ENCODE peak calls at places on chromosomes 12 and 14, in six cellular contexts. C is fibroblast of lung; V is AG09309; T is astrocyte; K is breast epithelium; G is CD8-positive, alpha-beta T cell. Z is an unnamed sample.
A peak's percentile ranks its signal among the peaks of the same experiment; 100 is the strongest.

GRCh38 chr14:61703342-61704129 is 8.2 kb downstream of the HIF1A start:
- DNase-seq in C (no peak), V (no peak), T (no peak), K (no peak), G (no peak), Z (no peak)

GRCh38 chr14:24297190-24297964 is 2.2 kb downstream of the DHRS1 start:
- DNase-seq in C (no peak), V (no peak), T (no peak), K (no peak), G (no peak), Z (no peak)

GRCh38 chr12:42631507-42631906 is 42.0 kb upstream of the PRICKLE1 start:
- DNase-seq in C (no peak), V (peak; percentile 14), T (no peak), K (no peak), G (no peak), Z (no peak)

GRCh38 chr12:2537868-2538541 is 256.8 kb upstream of the FKBP4 start:
- DNase-seq in C (no peak), V (no peak), T (no peak), K (no peak), G (no peak), Z (no peak)

GRCh38 chr14:100083706-100084105 is 18.5 kb downstream of the EVL start:
- DNase-seq in C (peak; percentile 20), V (peak; percentile 73), T (no peak), K (no peak), G (no peak), Z (peak; percentile 84)

GRCh38 chr12:53192531-53193021 is 11.9 kb upstream of the CSAD start:
- DNase-seq in C (no peak), V (no peak), T (no peak), K (peak; percentile 25), G (no peak), Z (no peak)

GRCh38 chr14:71193663-71194062 is 286.4 kb downstream of the PCNX1 start:
- DNase-seq in C (no peak), V (no peak), T (no peak), K (no peak), G (no peak), Z (no peak)

GRCh38 chr14:49893309-49894213 is 679 bp downstream of the ARF6 start:
- DNase-seq in C (peak; percentile 37), V (no peak), T (no peak), K (peak; percentile 58), G (peak; percentile 72), Z (no peak)

GRCh38 chr14:96634481-96634880 is 132.3 kb downstream of the PAPOLA start:
- DNase-seq in C (no peak), V (no peak), T (no peak), K (no peak), G (no peak), Z (no peak)

GRCh38 chr12:67068773-67069450 is 200.2 kb upstream of the CAND1 start:
- DNase-seq in C (peak; percentile 59), V (no peak), T (peak; percentile 42), K (peak; percentile 52), G (peak; percentile 39), Z (no peak)

GRCh38 chr14:33454022-33454645 is 496.7 kb downstream of the EGLN3 start:
- DNase-seq in C (no peak), V (no peak), T (no peak), K (no peak), G (no peak), Z (no peak)

GRCh38 chr12:30977537-30978349 is 51.2 kb downstream of the TSPAN11 start:
- DNase-seq in C (no peak), V (no peak), T (no peak), K (no peak), G (no peak), Z (no peak)

GRCh38 chr14:56199095-56199975 is 81.1 kb downstream of the PELI2 start:
- DNase-seq in C (peak; percentile 98), V (peak; percentile 86), T (peak; percentile 97), K (no peak), G (no peak), Z (peak; percentile 98)

GRCh38 chr12:110249716-110250225 is 31.3 kb upstream of the ATP2A2 start:
- DNase-seq in C (peak; percentile 9), V (no peak), T (no peak), K (no peak), G (no peak), Z (no peak)

DNA sequence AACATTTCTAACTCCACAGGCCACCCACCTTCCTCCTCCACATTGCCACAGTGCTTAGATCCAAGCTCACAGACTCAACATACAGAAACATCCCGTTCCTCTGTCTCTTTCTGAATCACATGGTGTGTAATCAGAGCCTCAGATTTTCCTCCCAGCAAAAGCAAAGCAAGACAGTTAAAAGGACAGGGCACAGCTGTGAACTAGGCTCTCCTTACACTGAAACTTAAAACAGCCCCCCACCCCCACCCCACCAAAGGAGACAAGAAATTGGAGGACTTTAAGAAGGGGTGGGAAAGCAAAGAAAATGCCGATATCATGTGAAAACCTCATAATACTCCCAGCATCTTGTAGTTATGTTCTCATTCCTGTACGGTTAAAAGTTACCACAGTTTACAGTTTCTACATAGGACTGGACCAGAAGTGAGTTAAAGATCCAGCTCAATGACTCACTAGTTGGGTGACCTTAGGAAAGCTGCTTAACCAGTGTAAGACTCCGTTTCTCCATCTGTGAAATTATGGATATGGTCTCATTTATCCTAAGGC is 4.8 kb downstream of the YBX3 start:
- DNase-seq in C (peak; percentile 84), V (peak; percentile 44), T (peak; percentile 80), K (no peak), G (no peak), Z (no peak)
- H3K4me3 ChIP-seq in C (peak overlapping the region; percentile 96), V (peak overlapping the region; percentile 29), T (peak overlapping the region; percentile 23), K (no peak overlapping the region), G (no peak overlapping the region), Z (peak overlapping the region; percentile 27)

GRCh38 chr12:96400631-96401060 is 407 bp upstream of the CDK17 start:
- DNase-seq in C (peak; percentile 30), V (no peak), T (no peak), K (no peak), G (no peak), Z (no peak)

GRCh38 chr12:96399919-96400630 is at the start of gene CDK17:
- DNase-seq in C (peak; percentile 81), V (no peak), T (peak; percentile 65), K (peak; percentile 77), G (peak; percentile 90), Z (no peak)

GRCh38 chr12:96398422-96399080 is 1.7 kb downstream of the CDK17 start:
- DNase-seq in C (no peak), V (no peak), T (no peak), K (no peak), G (no peak), Z (no peak)

GRCh38 chr12:96397756-96398421 is 2.4 kb downstream of the CDK17 start:
- DNase-seq in C (peak; percentile 68), V (no peak), T (peak; percentile 64), K (no peak), G (no peak), Z (no peak)

GRCh38 chr12:96399081-96399918 is 939 bp downstream of the CDK17 start:
- DNase-seq in C (peak; percentile 55), V (no peak), T (peak; percentile 39), K (peak; percentile 72), G (peak; percentile 76), Z (no peak)
- TF ChIP-seq CTCF in C (no peak), V (peak; percentile 28), T (no peak), K (peak; percentile 23), G (peak; percentile 11), Z (peak; percentile 47)

GRCh38 chr12:109054520-109054919 is 2.1 kb downstream of the USP30 start:
- DNase-seq in C (no peak), V (no peak), T (no peak), K (no peak), G (no peak), Z (no peak)
- H3K4me3 ChIP-seq in C (no peak overlapping the region), V (no peak overlapping the region), T (no peak overlapping the region), K (no peak overlapping the region), G (no peak overlapping the region), Z (no peak overlapping the region)

GRCh38 chr12:82567688-82568087 is 119.0 kb upstream of the TMTC2 start:
- DNase-seq in C (no peak), V (no peak), T (no peak), K (no peak), G (no peak), Z (no peak)
- TF ChIP-seq CTCF in C (no peak), V (no peak), T (no peak), K (no peak), G (no peak), Z (no peak)

Z was measured in AG04449.